ENCODE peak calls at places on chromosomes 13 and 19, in ten cellular contexts. P is body of pancreas; Y is ascending aorta; M is HTR-8/SVneo; T is coronary artery; U is HS-5; O is H9; J is hypothalamus; E is left cardiac atrium; W is NK-92 treated with Interleukin-12 subunit alpha and Interleukin-12 subunit beta, amount 100 ng/mL, for 24 hours. A is an unnamed sample.

GRCh38 chr19:57934820-57935665 is at the start of gene ZNF418:
- DNase-seq in T (no peak), M (peak), J (peak), E (peak), W (no peak), O (peak), P (peak), U (no peak), Y (peak), A (peak)

GRCh38 chr19:14166448-14166847 is 30.1 kb upstream of the ASF1B start:
- DNase-seq in O (no peak), Y (no peak), M (no peak), J (no peak), P (no peak), U (no peak), E (no peak), T (no peak), W (no peak), A (no peak)

GRCh38 chr19:5016781-5017180 is 47.9 kb downstream of the KDM4B start:
- DNase-seq in J (no peak), E (no peak), P (no peak), T (no peak), U (no peak), M (no peak), W (no peak), O (no peak), Y (no peak), A (no peak)

GRCh38 chr13:46100191-46100877 is 4.5 kb downstream of the CPB2 start:
- DNase-seq in P (no peak), W (no peak), M (no peak), O (no peak), T (no peak), U (no peak), J (no peak), E (no peak), Y (no peak), A (no peak)

GRCh38 chr19:14682084-14682483 is 7.4 kb upstream of the ADGRE3 start:
- DNase-seq in E (no peak), W (no peak), U (no peak), Y (no peak), J (no peak), T (no peak), M (no peak), P (no peak), O (no peak), A (no peak)

GRCh38 chr13:28641600-28641926 is 17.4 kb upstream of the POMP start:
- DNase-seq in E (no peak), U (no peak), M (no peak), W (no peak), O (no peak), T (no peak), Y (no peak), P (no peak), J (no peak), A (no peak)

GRCh38 chr13:25738342-25738771 is 313.5 kb downstream of the SHISA2 start:
- DNase-seq in Y (no peak), J (no peak), M (no peak), T (no peak), W (peak), U (no peak), E (no peak), O (no peak), P (no peak), A (no peak)

GRCh38 chr13:109381546-109382180 is 404.7 kb downstream of the IRS2 start:
- DNase-seq in U (no peak), Y (no peak), W (no peak), O (no peak), J (no peak), E (no peak), M (no peak), P (no peak), T (no peak), A (no peak)

GRCh38 chr13:28558126-28558525 is 63.2 kb upstream of the FLT1 start:
- DNase-seq in U (peak), M (peak), J (no peak), E (no peak), P (no peak), O (no peak), Y (no peak), W (no peak), T (no peak), A (no peak)

GRCh38 chr13:101626925-101627555 is 174.6 kb downstream of the ITGBL1 start:
- DNase-seq in P (no peak), J (no peak), E (no peak), T (no peak), O (no peak), M (no peak), Y (no peak), U (no peak), W (peak), A (no peak)

GRCh38 chr13:45728759-45729158 is 26.6 kb downstream of the CBY2 start:
- DNase-seq in O (peak), P (no peak), W (peak), Y (no peak), E (no peak), J (no peak), M (peak), T (peak), U (no peak), A (no peak)

GRCh38 chr19:6108721-6109633 is 1.3 kb downstream of the RFX2 start:
- DNase-seq in W (no peak), M (no peak), Y (peak), T (peak), E (peak), J (no peak), O (peak), U (no peak), P (peak), A (peak)

GRCh38 chr13:110353339-110353977 is 46.4 kb downstream of the COL4A2 start:
- DNase-seq in M (no peak), T (no peak), U (no peak), W (no peak), Y (peak), E (no peak), J (no peak), P (no peak), O (no peak), A (peak)

GRCh38 chr13:52848455-52849190 is at the start of gene PCDH8:
- DNase-seq in T (no peak), U (no peak), M (no peak), O (peak), J (no peak), W (no peak), E (no peak), Y (no peak), P (no peak), A (no peak)

GRCh38 chr13:27583645-27584044 is 36.7 kb downstream of the LNX2 start:
- DNase-seq in Y (no peak), T (no peak), J (no peak), M (no peak), E (no peak), W (no peak), U (no peak), P (no peak), O (no peak), A (no peak)

GRCh38 chr13:113466321-113466836 is 13.1 kb upstream of the ADPRHL1 start:
- DNase-seq in E (no peak), U (no peak), M (no peak), T (no peak), Y (no peak), J (no peak), P (no peak), O (no peak), W (no peak), A (no peak)

GRCh38 chr13:52158629-52159158 is 703 bp downstream of the NEK3 start:
- DNase-seq in W (no peak), O (no peak), U (no peak), T (no peak), E (peak), M (peak), Y (no peak), J (peak), P (no peak), A (no peak)

GRCh38 chr19:43789029-43789428 is 8.3 kb upstream of the KCNN4 start:
- DNase-seq in E (no peak), W (no peak), U (no peak), P (no peak), M (no peak), J (no peak), T (no peak), Y (no peak), O (no peak), A (no peak)

GRCh38 chr19:35944553-35944952 is 8.4 kb downstream of the LRFN3 start:
- DNase-seq in O (no peak), U (no peak), T (no peak), M (no peak), E (no peak), Y (no peak), J (no peak), P (no peak), W (no peak), A (no peak)

GRCh38 chr19:35379992-35380391 is 9.1 kb downstream of the GPR42 start:
- DNase-seq in M (no peak), E (no peak), Y (no peak), J (no peak), O (no peak), T (no peak), W (no peak), P (no peak), U (no peak), A (no peak)

GRCh38 chr19:10812902-10813404 is 23.1 kb downstream of the TMED1 start:
- DNase-seq in T (no peak), E (peak), J (no peak), U (peak), M (peak), P (no peak), W (peak), Y (peak), O (no peak), A (peak)

GRCh38 chr13:19680751-19681150 is 47.3 kb downstream of the MPHOSPH8 start:
- DNase-seq in E (no peak), U (no peak), W (no peak), O (no peak), J (no peak), T (no peak), M (no peak), P (no peak), Y (no peak), A (no peak)

GRCh38 chr13:20401586-20401957 is 124.1 kb downstream of the CRYL1 start:
- DNase-seq in E (no peak), M (no peak), P (no peak), J (no peak), O (no peak), Y (no peak), W (no peak), U (no peak), T (peak), A (no peak)

GRCh38 chr19:29873024-29873800 is 61.4 kb downstream of the CCNE1 start:
- DNase-seq in P (peak), M (peak), J (peak), U (no peak), O (peak), Y (peak), E (peak), T (no peak), W (no peak), A (peak)

GRCh38 chr13:73984949-73985691 is 149.1 kb downstream of the KLF12 start:
- DNase-seq in T (no peak), M (no peak), W (no peak), P (no peak), J (no peak), Y (no peak), E (peak), U (no peak), O (no peak), A (peak)

GRCh38 chr13:33615436-33615835 is 202.5 kb upstream of the RFC3 start:
- DNase-seq in W (no peak), J (no peak), P (no peak), E (no peak), O (no peak), U (no peak), Y (no peak), M (no peak), T (no peak), A (no peak)

GRCh38 chr19:10919352-10920287 is 8.8 kb downstream of the YIPF2 start:
- DNase-seq in E (peak), W (no peak), P (peak), Y (no peak), T (no peak), J (no peak), O (peak), U (no peak), M (no peak), A (peak)

GRCh38 chr19:18674616-18675015 is 8.9 kb upstream of the CRTC1 start:
- DNase-seq in M (no peak), U (no peak), W (no peak), Y (no peak), P (no peak), O (no peak), T (no peak), E (peak), J (no peak), A (no peak)

GRCh38 chr13:112744306-112745021 is 54.6 kb downstream of the ATP11A start:
- DNase-seq in O (no peak), P (no peak), E (no peak), W (no peak), M (no peak), Y (no peak), U (peak), T (no peak), J (no peak), A (no peak)

GRCh38 chr13:41244555-41244954 is 18.8 kb downstream of the MTRF1 start:
- DNase-seq in W (no peak), J (no peak), U (no peak), O (no peak), E (no peak), M (no peak), P (no peak), Y (no peak), T (no peak), A (no peak)

GRCh38 chr13:29523199-29523931 is 72.1 kb downstream of the SLC7A1 start:
- DNase-seq in J (no peak), T (peak), O (no peak), E (peak), P (no peak), U (no peak), Y (peak), M (no peak), W (no peak), A (no peak)

GRCh38 chr13:102045713-102046112 is 356.1 kb downstream of the FGF14 start:
- DNase-seq in W (no peak), T (no peak), P (no peak), Y (no peak), E (no peak), M (no peak), U (no peak), J (no peak), O (no peak), A (no peak)

GRCh38 chr13:37966266-37966665 is 96.7 kb upstream of the TRPC4 start:
- DNase-seq in W (no peak), P (no peak), J (no peak), T (no peak), O (no peak), E (no peak), U (peak), Y (no peak), M (no peak), A (no peak)

GRCh38 chr19:3389876-3390361 is 23.5 kb downstream of the NFIC start:
- DNase-seq in M (no peak), P (peak), T (no peak), U (no peak), W (no peak), O (peak), E (no peak), Y (no peak), J (no peak), A (no peak)

GRCh38 chr13:114067381-114067885 is 65.0 kb downstream of the RASA3 start:
- DNase-seq in U (peak), Y (no peak), J (no peak), T (no peak), O (no peak), E (no peak), P (no peak), M (no peak), W (no peak), A (no peak)

GRCh38 chr13:75461314-75461713 is 20.7 kb downstream of the TBC1D4 start:
- DNase-seq in J (no peak), E (no peak), T (no peak), O (no peak), U (no peak), P (no peak), W (no peak), Y (no peak), M (no peak), A (no peak)

A was measured in lung.